ENCODE peak calls at places on chromosomes 16 and 17, in eight cellular contexts. V, M, N, C, U, J, Z and X are unnamed samples.

GRCh38 chr16:21523411-21524067 is 75.8 kb upstream of the METTL9 start:
- DNase-seq in Z (no peak), C (peak), V (no peak), J (no peak), N (peak), U (no peak), M (no peak), X (no peak)

GRCh38 chr16:85523602-85524364 is 89.3 kb upstream of the GSE1 start:
- DNase-seq in M (peak), N (no peak), V (no peak), U (no peak), Z (no peak), J (peak), C (no peak), X (no peak)

GRCh38 chr17:69525920-69526841 is 111.7 kb downstream of the MAP2K6 start:
- DNase-seq in N (peak), V (peak), C (peak), Z (no peak), M (peak), U (peak), J (peak), X (peak)

GRCh38 chr17:57823469-57824401 is 26.1 kb downstream of the MRPS23 start:
- DNase-seq in U (peak), C (no peak), N (no peak), Z (no peak), J (peak), V (no peak), M (peak), X (peak)

GRCh38 chr17:57924677-57925076 is 30.5 kb downstream of the CUEDC1 start:
- DNase-seq in M (no peak), C (no peak), U (peak), Z (no peak), J (peak), N (no peak), V (peak), X (no peak)

GRCh38 chr16:68894714-68895113 is 51.4 kb downstream of the TANGO6 start:
- DNase-seq in V (no peak), Z (no peak), N (no peak), U (no peak), C (no peak), J (no peak), M (no peak), X (no peak)

GRCh38 chr16:75053791-75054555 is 55.1 kb downstream of the ZNRF1 start:
- DNase-seq in Z (no peak), M (no peak), J (no peak), N (no peak), V (peak), U (no peak), C (peak), X (peak)

GRCh38 chr17:7354262-7354781 is 634 bp upstream of the TMEM95 start:
- DNase-seq in C (no peak), V (no peak), J (peak), U (no peak), M (no peak), N (no peak), Z (no peak), X (peak)

GRCh38 chr16:763386-763785 is 2.9 kb downstream of the MSLN start:
- DNase-seq in M (no peak), V (no peak), C (no peak), U (no peak), Z (no peak), J (no peak), N (no peak), X (no peak)